ENCODE peak calls at places on chromosomes 4 and X, in six cellular contexts. X is hepatocyte, Y is PC-3, T is mammary epithelial cell, U is fibroblast of lung, E is HCT116. G is an unnamed sample.

GRCh38 chr4:164874791-164875190 is 2.2 kb upstream of the APELA start:
- DNase-seq in X (no peak), Y (peak; percentile 28), T (peak; percentile 4), U (no peak), E (no peak), G (no peak)

GRCh38 chrX:619812-620493 is 10.6 kb upstream of the SHOX start:
- DNase-seq in X (no peak), Y (no peak), T (no peak), U (no peak), E (no peak), G (no peak)

GRCh38 chr4:70940134-70940533 is 38.0 kb downstream of the MOB1B start:
- DNase-seq in X (no peak), Y (no peak), T (no peak), U (no peak), E (no peak), G (no peak)

GRCh38 chr4:137125011-137125410 is 407.3 kb downstream of the PCDH18 start:
- DNase-seq in X (peak; percentile 14), Y (peak; percentile 62), T (peak; percentile 12), U (peak; percentile 44), E (peak; percentile 22), G (no peak)

GRCh38 chr4:158280856-158281255 is 70.6 kb downstream of the TMEM144 start:
- DNase-seq in X (no peak), Y (no peak), T (no peak), U (no peak), E (no peak), G (no peak)

GRCh38 chr4:74223801-74224200 is 65.9 kb downstream of the MTHFD2L start:
- DNase-seq in X (no peak), Y (peak; percentile 88), T (peak; percentile 71), U (peak; percentile 45), E (no peak), G (no peak)

GRCh38 chrX:122579036-122579435 is 605.0 kb upstream of the GRIA3 start:
- DNase-seq in X (no peak), Y (no peak), T (no peak), U (peak; percentile 60), E (no peak), G (no peak)

GRCh38 chr4:88755454-88755853 is 57.8 kb upstream of the NAP1L5 start:
- DNase-seq in X (no peak), Y (no peak), T (no peak), U (no peak), E (no peak), G (no peak)

GRCh38 chr4:83785906-83786305 is 250.0 kb downstream of the GPAT3 start:
- DNase-seq in X (no peak), Y (no peak), T (no peak), U (no peak), E (no peak), G (no peak)

GRCh38 chr4:17276821-17277220 is 235.1 kb downstream of the QDPR start:
- DNase-seq in X (no peak), Y (no peak), T (no peak), U (peak; percentile 66), E (no peak), G (no peak)

GRCh38 chrX:67290489-67291220 is 253.2 kb upstream of the AR start:
- DNase-seq in X (no peak), Y (no peak), T (no peak), U (no peak), E (no peak), G (no peak)

GRCh38 chrX:21929209-21929608 is 11.3 kb upstream of the SMS start:
- DNase-seq in X (no peak), Y (no peak), T (no peak), U (no peak), E (no peak), G (no peak)

GRCh38 chr4:144423930-144424329 is 222.0 kb upstream of the HHIP start:
- DNase-seq in X (no peak), Y (no peak), T (no peak), U (no peak), E (no peak), G (no peak)

DNA sequence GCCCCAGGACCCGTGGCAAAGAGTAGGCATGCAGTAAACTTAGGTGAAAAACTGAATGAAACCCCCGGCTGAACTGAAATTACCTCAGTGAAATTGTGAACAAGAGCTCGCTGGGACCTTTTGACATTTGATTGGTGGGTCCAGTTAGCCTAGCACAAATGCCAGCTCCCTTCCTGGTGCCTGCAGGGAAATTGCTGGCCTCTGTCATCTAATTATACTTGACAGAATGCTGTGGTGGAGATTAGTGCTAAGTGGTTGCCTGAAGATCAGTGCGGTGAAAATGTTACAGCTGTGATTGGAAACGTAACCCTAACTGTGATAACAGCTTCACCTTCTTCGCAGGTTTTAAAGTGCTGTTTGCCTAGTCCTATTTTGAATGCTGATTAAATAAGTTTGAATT is 43.0 kb downstream of the ADD1 start:
- DNase-seq in X (no peak), Y (no peak), T (no peak), U (no peak), E (no peak), G (no peak)
- H3K36me3 ChIP-seq in X (no peaks in the 10 kb centered on the region), Y (no peaks in the 10 kb centered on the region), T (peaks cover 20% of the 10 kb centered on the region), U (peaks cover 13% of the 10 kb centered on the region), E (peaks cover 8% of the 10 kb centered on the region), G (peaks cover 39% of the 10 kb centered on the region)

GRCh38 chr4:147734496-147734895 is 2.6 kb downstream of the ARHGAP10 start:
- DNase-seq in X (no peak), Y (no peak), T (no peak), U (no peak), E (no peak), G (no peak)

GRCh38 chr4:147732516-147733193 is 767 bp downstream of the ARHGAP10 start:
- DNase-seq in X (peak; percentile 64), Y (peak; percentile 35), T (peak; percentile 51), U (peak; percentile 47), E (no peak), G (no peak)

GRCh38 chr4:147730333-147730732 is 1.6 kb upstream of the ARHGAP10 start:
- DNase-seq in X (no peak), Y (peak; percentile 4), T (no peak), U (no peak), E (no peak), G (no peak)

GRCh38 chr4:147733614-147734344 is 1.9 kb downstream of the ARHGAP10 start:
- DNase-seq in X (no peak), Y (peak; percentile 45), T (peak; percentile 46), U (peak; percentile 34), E (no peak), G (no peak)

GRCh38 chr4:147731611-147732515 is at the start of gene ARHGAP10:
- DNase-seq in X (peak; percentile 83), Y (peak; percentile 71), T (peak; percentile 82), U (peak; percentile 84), E (no peak), G (no peak)
- TF ChIP-seq EZH2 in X (no peak), Y (no peak), T (no peak), U (no peak), E (no peak), G (no peak)

GRCh38 chr4:119136541-119136940 is 909 bp downstream of the MYOZ2 start:
- DNase-seq in X (no peak), Y (no peak), T (no peak), U (no peak), E (no peak), G (no peak)

GRCh38 chr4:119139316-119139715 is 3.7 kb downstream of the MYOZ2 start:
- DNase-seq in X (no peak), Y (no peak), T (peak; percentile 20), U (peak; percentile 18), E (no peak), G (no peak)

GRCh38 chr4:119142837-119143236 is 7.2 kb downstream of the MYOZ2 start:
- DNase-seq in X (no peak), Y (no peak), T (no peak), U (no peak), E (no peak), G (no peak)

GRCh38 chr4:119138046-119138445 is 2.4 kb downstream of the MYOZ2 start:
- DNase-seq in X (peak; percentile 27), Y (no peak), T (no peak), U (peak; percentile 55), E (no peak), G (no peak)

DNA sequence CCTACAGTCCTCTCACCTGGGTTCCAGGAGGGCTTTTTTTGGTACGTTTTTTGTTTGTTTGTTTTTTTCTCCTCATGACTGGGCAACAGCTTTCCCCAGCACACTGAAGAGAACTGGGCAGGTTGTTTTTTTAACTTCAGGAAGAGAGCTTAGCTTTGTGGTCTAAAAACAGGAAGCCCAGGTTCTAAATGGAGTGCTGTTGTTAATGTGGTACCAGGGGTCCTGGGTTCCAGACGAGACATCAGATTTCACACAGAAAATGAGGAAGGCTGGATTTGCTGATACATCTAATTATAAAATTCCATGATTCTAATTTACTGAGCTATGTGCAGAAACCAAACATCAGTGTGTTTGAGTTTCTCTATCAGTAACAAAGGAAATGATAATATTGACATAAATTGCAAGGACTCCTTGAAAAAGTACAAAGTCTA is 4.2 kb downstream of the MYOZ2 start:
- DNase-seq in X (no peak), Y (no peak), T (no peak), U (no peak), E (no peak), G (no peak)
- H3K4me3 ChIP-seq in X (no peak overlapping the region), Y (no peak overlapping the region), T (no peak overlapping the region), U (no peak overlapping the region), E (no peak overlapping the region), G (no peak overlapping the region)

DNA sequence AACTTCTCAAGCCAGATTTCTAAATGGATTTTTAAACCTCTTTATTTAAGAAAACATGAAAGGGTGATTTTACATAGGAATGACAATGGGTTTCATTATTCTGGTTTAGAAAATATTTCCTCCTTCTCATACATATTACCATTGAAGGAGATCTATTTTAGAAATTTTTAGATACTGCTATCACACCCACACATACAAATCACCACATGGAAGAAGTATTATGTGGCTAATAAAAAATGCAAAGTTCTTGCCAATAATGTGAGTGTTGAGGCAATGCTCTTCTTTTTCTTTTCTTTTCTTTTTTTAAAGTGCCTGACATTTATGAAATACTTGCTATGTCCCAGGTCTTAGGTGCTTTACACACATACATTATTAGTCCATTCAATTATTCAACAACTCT is 6.8 kb downstream of the STAP1 start:
- DNase-seq in X (no peak), Y (no peak), T (no peak), U (peak; percentile 83), E (no peak), G (no peak)
- H3K36me3 ChIP-seq in X (peaks cover 2% of the 10 kb centered on the region), Y (no peaks in the 10 kb centered on the region), T (no peaks in the 10 kb centered on the region), U (no peaks in the 10 kb centered on the region), E (no peaks in the 10 kb centered on the region), G (no peaks in the 10 kb centered on the region)

GRCh38 chr4:156892695-156893211 is 78.8 kb downstream of the PDGFC start:
- DNase-seq in X (no peak), Y (no peak), T (peak; percentile 39), U (no peak), E (no peak), G (no peak)

GRCh38 chr4:156894234-156894633 is 77.4 kb downstream of the PDGFC start:
- DNase-seq in X (no peak), Y (no peak), T (no peak), U (no peak), E (no peak), G (no peak)

GRCh38 chr4:156901871-156902270 is 69.7 kb downstream of the PDGFC start:
- DNase-seq in X (no peak), Y (peak; percentile 4), T (no peak), U (no peak), E (no peak), G (no peak)

GRCh38 chr4:156898373-156899117 is 73.1 kb downstream of the PDGFC start:
- DNase-seq in X (no peak), Y (peak; percentile 20), T (no peak), U (no peak), E (no peak), G (no peak)

DNA sequence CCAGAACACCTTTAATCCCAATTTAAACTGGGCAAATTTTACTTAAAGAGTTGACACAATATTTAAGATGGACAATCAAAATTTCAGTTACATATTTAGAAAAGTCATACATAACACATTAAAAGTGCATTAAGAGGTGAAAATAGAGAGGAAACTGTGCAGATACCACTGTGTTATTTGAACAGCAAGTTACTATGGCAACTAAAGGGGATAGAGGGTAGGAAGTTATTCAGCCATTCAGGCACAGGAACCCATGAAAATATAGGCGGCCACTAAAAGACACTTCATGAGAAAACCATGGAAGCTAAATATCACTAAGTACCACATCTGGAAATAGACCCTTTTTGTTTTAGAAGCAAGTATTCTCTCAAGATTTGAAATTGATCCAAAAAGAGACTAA is 75.1 kb downstream of the PDGFC start:
- DNase-seq in X (no peak), Y (no peak), T (no peak), U (no peak), E (no peak), G (no peak)
- TF ChIP-seq EZH2 in X (no peak), Y (no peak), T (no peak), U (no peak), E (no peak), G (no peak)

G was measured in SK-N-MC.